ENCODE peak calls at places on chromosomes 12 and 14, in five cellular contexts. One of them, this sample, is unnamed.

GRCh38 chr14:90087433-90087832 is 25.6 kb downstream of the KCNK13 start:
- DNase-seq in K562: no peak
- DNase-seq in GM12878: no peak
- DNase-seq in HepG2: peak; percentile 74
- DNase-seq in H1: no peak
- DNase-seq in this sample: peak; percentile 50

GRCh38 chr12:30067156-30067555 is 283.4 kb upstream of the TMTC1 start:
- DNase-seq in GM12878: no peak
- DNase-seq in HepG2: no peak
- DNase-seq in K562: no peak
- DNase-seq in H1: no peak
- DNase-seq in this sample: no peak

GRCh38 chr12:28088566-28089277 is 101.5 kb upstream of the CCDC91 start:
- DNase-seq in GM12878: no peak
- DNase-seq in K562: no peak
- DNase-seq in H1: no peak
- DNase-seq in HepG2: no peak
- DNase-seq in this sample: no peak

GRCh38 chr14:101620039-101620788 is 58.9 kb downstream of the DIO3 start:
- DNase-seq in HepG2: no peak
- DNase-seq in GM12878: no peak
- DNase-seq in K562: peak; percentile 15
- DNase-seq in H1: no peak
- DNase-seq in this sample: no peak

GRCh38 chr14:32657081-32657480 is 281.6 kb upstream of the NPAS3 start:
- DNase-seq in H1: no peak
- DNase-seq in K562: peak; percentile 9
- DNase-seq in HepG2: peak; percentile 15
- DNase-seq in GM12878: peak; percentile 24
- DNase-seq in this sample: peak; percentile 61

GRCh38 chr12:124217508-124217981 is 77.3 kb upstream of the RFLNA start:
- DNase-seq in HepG2: no peak
- DNase-seq in K562: no peak
- DNase-seq in H1: no peak
- DNase-seq in GM12878: no peak
- DNase-seq in this sample: no peak

GRCh38 chr12:102913453-102914226 is 3.4 kb downstream of the PAH start:
- DNase-seq in GM12878: no peak
- DNase-seq in H1: no peak
- DNase-seq in K562: no peak
- DNase-seq in HepG2: no peak
- DNase-seq in this sample: no peak

GRCh38 chr14:76089151-76089550 is 62.6 kb upstream of the GPATCH2L start:
- DNase-seq in K562: no peak
- DNase-seq in HepG2: no peak
- DNase-seq in GM12878: no peak
- DNase-seq in H1: no peak
- DNase-seq in this sample: no peak

GRCh38 chr12:113591480-113591971 is 119.9 kb upstream of the LHX5 start:
- DNase-seq in H1: peak; percentile 62
- DNase-seq in K562: peak; percentile 95
- DNase-seq in GM12878: no peak
- DNase-seq in HepG2: no peak
- DNase-seq in this sample: peak; percentile 46

GRCh38 chr12:85951823-85952222 is 77.7 kb downstream of the NTS start:
- DNase-seq in GM12878: no peak
- DNase-seq in H1: no peak
- DNase-seq in K562: no peak
- DNase-seq in HepG2: no peak
- DNase-seq in this sample: peak; percentile 42

GRCh38 chr12:64669270-64669842 is 59.1 kb downstream of the RASSF3 start:
- DNase-seq in K562: peak; percentile 37
- DNase-seq in H1: no peak
- DNase-seq in HepG2: peak; percentile 49
- DNase-seq in GM12878: peak; percentile 73
- DNase-seq in this sample: no peak

GRCh38 chr12:64670039-64670438 is 59.7 kb downstream of the RASSF3 start:
- DNase-seq in H1: no peak
- DNase-seq in K562: no peak
- DNase-seq in GM12878: no peak
- DNase-seq in HepG2: no peak
- DNase-seq in this sample: no peak

GRCh38 chr12:64666054-64666914 is 56.0 kb downstream of the RASSF3 start:
- DNase-seq in H1: no peak
- DNase-seq in GM12878: no peak
- DNase-seq in HepG2: peak; percentile 43
- DNase-seq in K562: no peak
- DNase-seq in this sample: no peak

GRCh38 chr12:64663019-64663418 is 52.7 kb downstream of the RASSF3 start:
- DNase-seq in GM12878: no peak
- DNase-seq in H1: no peak
- DNase-seq in HepG2: no peak
- DNase-seq in K562: no peak
- DNase-seq in this sample: no peak

DNA sequence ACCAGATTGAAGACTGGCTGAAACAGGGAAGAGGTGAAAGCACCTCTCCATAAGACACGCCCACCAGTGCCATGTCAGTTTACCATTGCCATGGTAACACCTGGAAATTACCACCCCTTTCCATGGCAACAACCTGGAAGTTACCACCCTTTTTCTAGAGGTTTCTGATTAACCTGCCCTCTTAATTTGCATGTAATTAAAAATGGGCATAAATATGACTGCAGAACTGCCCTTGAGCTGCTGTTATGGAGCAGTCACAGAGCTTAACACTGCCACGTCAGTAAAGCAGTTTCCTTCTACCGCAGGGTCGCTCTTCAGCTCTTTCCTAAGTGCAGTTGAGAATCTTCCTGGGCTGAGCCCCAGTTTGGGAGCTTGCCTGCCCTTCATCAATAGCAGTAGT is 55.2 kb downstream of the RASSF3 start:
- DNase-seq in GM12878: peak; percentile 62
- DNase-seq in HepG2: no peak
- DNase-seq in H1: peak; percentile 62
- DNase-seq in K562: no peak
- DNase-seq in this sample: no peak
- TF ChIP-seq HDAC2 in GM12878: no peak
- TF ChIP-seq HDAC2 in HepG2: no peak
- TF ChIP-seq HDAC2 in H1: no peak
- TF ChIP-seq HDAC2 in K562: no peak
- TF ChIP-seq HDAC2 in this sample: no peak

GRCh38 chr14:59424707-59425106 is 40.5 kb downstream of the GPR135 start:
- DNase-seq in GM12878: no peak
- DNase-seq in K562: no peak
- DNase-seq in HepG2: no peak
- DNase-seq in H1: no peak
- DNase-seq in this sample: no peak
- H3K4me2 ChIP-seq in GM12878: no peak overlapping the region
- H3K4me2 ChIP-seq in K562: no peak overlapping the region
- H3K4me2 ChIP-seq in HepG2: no peak overlapping the region
- H3K4me2 ChIP-seq in H1: no peak overlapping the region
- H3K4me2 ChIP-seq in this sample: no peak overlapping the region

DNA sequence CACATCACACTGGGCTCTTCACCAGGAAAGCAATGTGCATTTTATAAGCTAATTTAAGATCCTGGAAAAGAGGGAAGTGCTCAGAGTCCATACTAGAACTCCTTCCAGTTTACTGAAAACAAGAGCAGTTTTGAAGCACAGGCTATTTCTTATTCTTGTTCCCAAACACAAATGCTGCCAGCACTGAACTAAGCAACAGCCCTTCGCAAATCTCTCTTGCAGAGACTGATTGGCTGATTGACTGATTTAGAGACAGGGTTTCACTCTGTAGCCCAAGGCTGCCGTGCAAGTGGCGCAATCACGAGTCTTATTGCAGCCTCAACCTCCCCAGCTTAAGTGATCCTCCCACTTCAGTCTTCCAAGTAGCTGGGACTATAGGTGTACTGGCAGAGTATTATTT is 44.8 kb downstream of the BCL2L14 start:
- DNase-seq in K562: no peak
- DNase-seq in HepG2: no peak
- DNase-seq in GM12878: no peak
- DNase-seq in H1: no peak
- DNase-seq in this sample: no peak
- TF ChIP-seq HDAC2 in K562: no peak
- TF ChIP-seq HDAC2 in HepG2: no peak
- TF ChIP-seq HDAC2 in GM12878: no peak
- TF ChIP-seq HDAC2 in H1: no peak
- TF ChIP-seq HDAC2 in this sample: no peak

GRCh38 chr12:55727643-55728184 is 1.1 kb downstream of the CD63 start:
- DNase-seq in H1: no peak
- DNase-seq in HepG2: no peak
- DNase-seq in K562: peak; percentile 70
- DNase-seq in GM12878: no peak
- DNase-seq in this sample: peak; percentile 46

GRCh38 chr12:55725556-55725955 is 3.3 kb downstream of the CD63 start:
- DNase-seq in HepG2: no peak
- DNase-seq in K562: no peak
- DNase-seq in H1: no peak
- DNase-seq in GM12878: no peak
- DNase-seq in this sample: no peak

GRCh38 chr12:55728185-55728931 is 451 bp downstream of the CD63 start:
- DNase-seq in GM12878: no peak
- DNase-seq in K562: peak; percentile 63
- DNase-seq in HepG2: no peak
- DNase-seq in H1: no peak
- DNase-seq in this sample: peak; percentile 39

GRCh38 chr12:55724940-55725309 is 3.9 kb downstream of the CD63 start:
- DNase-seq in HepG2: no peak
- DNase-seq in GM12878: no peak
- DNase-seq in H1: no peak
- DNase-seq in K562: no peak
- DNase-seq in this sample: no peak

GRCh38 chr12:55726911-55727310 is 1.9 kb downstream of the CD63 start:
- DNase-seq in K562: no peak
- DNase-seq in H1: no peak
- DNase-seq in HepG2: no peak
- DNase-seq in GM12878: no peak
- DNase-seq in this sample: no peak
- H3K4me2 ChIP-seq in K562: peak overlapping the region; percentile 95
- H3K4me2 ChIP-seq in H1: peak overlapping the region; percentile 92
- H3K4me2 ChIP-seq in HepG2: peak overlapping the region; percentile 98
- H3K4me2 ChIP-seq in GM12878: peak overlapping the region; percentile 46
- H3K4me2 ChIP-seq in this sample: peak overlapping the region; percentile 98

DNA sequence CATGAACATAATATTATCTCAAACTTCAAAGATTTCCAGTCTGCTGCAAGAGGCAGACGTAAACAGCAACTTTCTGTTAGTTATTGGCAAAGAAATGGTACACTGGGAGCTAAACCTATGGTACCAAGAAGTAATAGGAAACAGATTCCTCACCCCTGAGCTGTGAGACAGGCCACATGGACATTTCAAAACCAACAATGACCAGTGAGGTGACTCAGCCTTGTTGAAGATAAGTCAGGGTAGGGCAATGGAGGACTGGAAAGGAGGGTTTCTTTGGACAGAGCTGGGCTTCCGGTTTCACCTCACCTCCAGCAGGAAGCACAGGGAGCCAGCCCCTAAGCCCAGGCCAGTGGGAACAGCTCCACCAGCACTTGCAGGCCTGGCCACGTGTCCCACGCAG is 1320.5 kb downstream of the AACS start:
- DNase-seq in K562: no peak
- DNase-seq in GM12878: no peak
- DNase-seq in H1: no peak
- DNase-seq in HepG2: no peak
- DNase-seq in this sample: no peak
- TF ChIP-seq HDAC2 in K562: no peak
- TF ChIP-seq HDAC2 in GM12878: no peak
- TF ChIP-seq HDAC2 in H1: no peak
- TF ChIP-seq HDAC2 in HepG2: no peak
- TF ChIP-seq HDAC2 in this sample: no peak

GRCh38 chr14:60166144-60166543 is 946 bp upstream of the DHRS7 start:
- DNase-seq in K562: no peak
- DNase-seq in GM12878: no peak
- DNase-seq in HepG2: no peak
- DNase-seq in H1: no peak
- DNase-seq in this sample: no peak
- H3K4me2 ChIP-seq in K562: no peak overlapping the region
- H3K4me2 ChIP-seq in GM12878: peak overlapping the region; percentile 65
- H3K4me2 ChIP-seq in HepG2: no peak overlapping the region
- H3K4me2 ChIP-seq in H1: peak overlapping the region; percentile 97
- H3K4me2 ChIP-seq in this sample: peak overlapping the region; percentile 70

GRCh38 chr12:57112492-57113294 is 1.5 kb upstream of the STAT6 start:
- DNase-seq in K562: no peak
- DNase-seq in HepG2: no peak
- DNase-seq in GM12878: no peak
- DNase-seq in H1: no peak
- DNase-seq in this sample: no peak
- TF ChIP-seq HDAC2 in K562: no peak
- TF ChIP-seq HDAC2 in HepG2: no peak
- TF ChIP-seq HDAC2 in GM12878: no peak
- TF ChIP-seq HDAC2 in H1: no peak
- TF ChIP-seq HDAC2 in this sample: no peak

GRCh38 chr12:91140660-91141045 is 29.4 kb upstream of the LUM start:
- DNase-seq in HepG2: no peak
- DNase-seq in GM12878: no peak
- DNase-seq in K562: no peak
- DNase-seq in H1: no peak
- DNase-seq in this sample: no peak
- H3K4me2 ChIP-seq in HepG2: no peak overlapping the region
- H3K4me2 ChIP-seq in GM12878: no peak overlapping the region
- H3K4me2 ChIP-seq in K562: no peak overlapping the region
- H3K4me2 ChIP-seq in H1: no peak overlapping the region
- H3K4me2 ChIP-seq in this sample: no peak overlapping the region

DNA sequence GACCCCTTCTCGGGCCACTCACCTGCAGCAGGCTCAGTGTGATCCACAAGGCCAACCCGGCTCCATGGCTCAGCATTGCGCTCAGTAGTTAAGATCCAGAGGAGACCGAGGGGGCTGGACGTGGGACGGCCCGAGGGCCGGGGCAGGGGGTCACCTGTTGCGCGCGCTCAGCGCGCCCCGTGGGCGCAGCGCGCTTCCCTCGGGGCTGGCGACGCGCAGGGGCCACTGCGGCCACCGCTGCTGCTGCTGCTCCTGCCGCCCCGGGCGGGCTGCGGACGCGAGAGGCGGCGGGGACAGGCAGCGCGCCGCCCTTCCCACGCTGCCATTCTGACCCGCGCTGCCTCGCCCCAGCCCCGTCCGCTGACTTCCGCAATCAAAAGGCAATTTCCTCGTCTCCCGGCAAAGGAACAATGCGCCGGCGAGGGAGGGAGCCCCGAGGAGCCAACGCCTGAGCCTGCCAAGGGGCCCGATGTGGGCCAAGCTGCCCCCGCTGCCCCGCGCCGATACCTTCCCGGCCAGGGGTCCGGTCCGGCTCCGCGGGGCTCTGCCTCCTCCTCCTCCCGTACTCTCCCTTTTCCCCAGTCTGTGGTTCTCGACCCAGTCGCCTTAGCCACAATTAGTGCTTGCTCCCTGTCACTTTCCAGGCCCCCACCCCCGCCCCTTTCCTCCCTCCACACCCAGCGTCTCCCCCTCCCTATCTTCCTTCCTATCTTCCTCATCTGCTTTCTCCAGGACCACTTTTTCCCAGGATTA is 27.3 kb downstream of the PTPRB start:
- DNase-seq in GM12878: no peak
- DNase-seq in K562: peak; percentile 35
- DNase-seq in H1: peak; percentile 61
- DNase-seq in HepG2: no peak
- DNase-seq in this sample: peak; percentile 22
- TF ChIP-seq HDAC2 in GM12878: no peak
- TF ChIP-seq HDAC2 in K562: no peak
- TF ChIP-seq HDAC2 in H1: peak; percentile 56
- TF ChIP-seq HDAC2 in HepG2: no peak
- TF ChIP-seq HDAC2 in this sample: no peak

This sample was measured in A549.